ENCODE peak calls at places on chromosomes 11 and 22, in four cellular contexts. R is iris pigment epithelial cell; I is activated CD4-positive, alpha-beta T cell treated with anti-CD3 and anti-CD28 coated beads, Interleukin-2, amount 50 U/mL, for 24 hours; P is stimulated activated CD4-positive, alpha-beta T cell treated with anti-CD3 and anti-CD28 coated beads, Interleukin-1b, Interleukin-23, amount 100 ng/mL, for 24 hours. S is an unnamed sample.

GRCh38 chr11:27558401-27558800 is 51.8 kb upstream of the LIN7C start:
- DNase-seq in P (no peak), R (peak; percentile 39), I (no peak), S (no peak)

GRCh38 chr11:118911880-118912741 is 13.6 kb downstream of the BCL9L start:
- DNase-seq in R (peak; percentile 95), P (peak; percentile 74), I (peak; percentile 79), S (no peak)

GRCh38 chr11:49424136-49424535 is 215.7 kb upstream of the FOLH1 start:
- DNase-seq in P (no peak), R (no peak), I (no peak), S (no peak)

GRCh38 chr11:111957663-111958415 is 20.7 kb downstream of the DIXDC1 start:
- DNase-seq in I (no peak), R (no peak), P (no peak), S (no peak)

GRCh38 chr11:134170177-134170908 is 53.4 kb downstream of the NCAPD3 start:
- DNase-seq in I (no peak), P (no peak), R (no peak), S (no peak)

GRCh38 chr22:33568934-33569496 is 351.3 kb downstream of the LARGE1 start:
- DNase-seq in R (no peak), P (no peak), I (no peak), S (no peak)

GRCh38 chr11:130806746-130807145 is 109.5 kb downstream of the SNX19 start:
- DNase-seq in P (no peak), I (no peak), R (no peak), S (no peak)

GRCh38 chr11:2569321-2569721 is 124.5 kb downstream of the KCNQ1 start:
- DNase-seq in I (no peak), R (no peak), P (no peak), S (no peak)

GRCh38 chr11:9563196-9563730 is 10.2 kb upstream of the WEE1 start:
- DNase-seq in I (no peak), P (no peak), R (no peak), S (no peak)

GRCh38 chr11:63802637-63803414 is 10.4 kb upstream of the SPINDOC start:
- DNase-seq in I (no peak), R (peak; percentile 81), P (no peak), S (no peak)

GRCh38 chr11:132848336-132848735 is 684.0 kb downstream of the OPCML start:
- DNase-seq in I (no peak), P (no peak), R (no peak), S (no peak)

GRCh38 chr22:43263645-43264514 is 76.9 kb upstream of the TTLL12 start:
- DNase-seq in P (peak; percentile 78), I (peak; percentile 86), R (peak; percentile 86), S (no peak)

GRCh38 chr22:47040486-47041145 is 278.2 kb downstream of the TBC1D22A start:
- DNase-seq in I (no peak), P (no peak), R (no peak), S (no peak)

GRCh38 chr11:3340025-3340424 is 38.9 kb downstream of the ZNF195 start:
- DNase-seq in R (peak; percentile 95), P (no peak), I (no peak), S (no peak)

GRCh38 chr22:28917747-28918543 is 34.6 kb downstream of the ZNRF3 start:
- DNase-seq in P (no peak), I (no peak), R (peak; percentile 46), S (no peak)

GRCh38 chr11:110182886-110183285 is 89.7 kb downstream of the ZC3H12C start:
- DNase-seq in R (peak; percentile 74), P (no peak), I (no peak), S (no peak)

GRCh38 chr22:20179455-20180244 is 28.8 kb upstream of the CCDC188 start:
- DNase-seq in I (no peak), R (no peak), P (no peak), S (no peak)

GRCh38 chr11:11400635-11401232 is 47.7 kb upstream of the CSNK2A3 start:
- DNase-seq in R (peak; percentile 9), P (no peak), I (no peak), S (no peak)

GRCh38 chr11:104073950-104074349 is 37.5 kb downstream of the DDI1 start:
- DNase-seq in R (peak; percentile 93), P (no peak), I (no peak), S (no peak)

GRCh38 chr11:97786961-97787360 is 1233.8 kb upstream of the CNTN5 start:
- DNase-seq in P (no peak), R (no peak), I (no peak), S (no peak)